ENCODE peak calls at places on chromosomes 12 and 14, in nine cellular contexts. One of them, this sample, is unnamed.
A peak's percentile ranks its signal among the peaks of the same experiment; 100 is the strongest.

GRCh38 chr12:11746024-11746771 is 96.7 kb downstream of the ETV6 start:
- DNase-seq in neural crest cell: no peak
- DNase-seq in cardiac muscle cell: peak; percentile 83
- DNase-seq in AG04450: no peak
- DNase-seq in adrenal gland: no peak
- DNase-seq in fibroblast of mammary gland: peak; percentile 40
- DNase-seq in AG04449: no peak
- DNase-seq in epithelial cell of esophagus: peak; percentile 98
- DNase-seq in mesothelial cell of epicardium: no peak
- DNase-seq in this sample: peak; percentile 65

GRCh38 chr12:21418403-21418802 is 19.1 kb upstream of the PYROXD1 start:
- DNase-seq in neural crest cell: no peak
- DNase-seq in cardiac muscle cell: no peak
- DNase-seq in AG04450: no peak
- DNase-seq in adrenal gland: no peak
- DNase-seq in fibroblast of mammary gland: no peak
- DNase-seq in AG04449: no peak
- DNase-seq in epithelial cell of esophagus: no peak
- DNase-seq in mesothelial cell of epicardium: no peak
- DNase-seq in this sample: no peak

GRCh38 chr14:96204151-96205058 is at the start of gene BDKRB2:
- DNase-seq in neural crest cell: peak; percentile 47
- DNase-seq in cardiac muscle cell: peak; percentile 82
- DNase-seq in AG04450: peak; percentile 78
- DNase-seq in adrenal gland: peak; percentile 79
- DNase-seq in fibroblast of mammary gland: peak; percentile 82
- DNase-seq in AG04449: peak; percentile 31
- DNase-seq in epithelial cell of esophagus: peak; percentile 87
- DNase-seq in mesothelial cell of epicardium: peak; percentile 46
- DNase-seq in this sample: peak; percentile 71

GRCh38 chr12:79274571-79275064 is 410.0 kb downstream of the SYT1 start:
- DNase-seq in neural crest cell: no peak
- DNase-seq in cardiac muscle cell: no peak
- DNase-seq in AG04450: no peak
- DNase-seq in adrenal gland: no peak
- DNase-seq in fibroblast of mammary gland: peak; percentile 28
- DNase-seq in AG04449: no peak
- DNase-seq in epithelial cell of esophagus: no peak
- DNase-seq in mesothelial cell of epicardium: no peak
- DNase-seq in this sample: no peak

GRCh38 chr12:39610626-39611025 is 9.0 kb downstream of the ABCD2 start:
- DNase-seq in neural crest cell: no peak
- DNase-seq in cardiac muscle cell: no peak
- DNase-seq in AG04450: no peak
- DNase-seq in adrenal gland: peak; percentile 25
- DNase-seq in fibroblast of mammary gland: no peak
- DNase-seq in AG04449: no peak
- DNase-seq in epithelial cell of esophagus: no peak
- DNase-seq in mesothelial cell of epicardium: no peak
- DNase-seq in this sample: no peak

GRCh38 chr14:33839193-33840076 is 111.4 kb downstream of the EGLN3 start:
- DNase-seq in neural crest cell: peak; percentile 53
- DNase-seq in cardiac muscle cell: peak; percentile 67
- DNase-seq in AG04450: no peak
- DNase-seq in adrenal gland: peak; percentile 45
- DNase-seq in fibroblast of mammary gland: peak; percentile 55
- DNase-seq in AG04449: no peak
- DNase-seq in epithelial cell of esophagus: peak; percentile 53
- DNase-seq in mesothelial cell of epicardium: no peak
- DNase-seq in this sample: peak; percentile 32

GRCh38 chr12:94074970-94075695 is 73.2 kb upstream of the PLXNC1 start:
- DNase-seq in neural crest cell: no peak
- DNase-seq in cardiac muscle cell: peak; percentile 97
- DNase-seq in AG04450: peak; percentile 71
- DNase-seq in adrenal gland: peak; percentile 85
- DNase-seq in fibroblast of mammary gland: peak; percentile 95
- DNase-seq in AG04449: peak; percentile 72
- DNase-seq in epithelial cell of esophagus: peak; percentile 88
- DNase-seq in mesothelial cell of epicardium: no peak
- DNase-seq in this sample: peak; percentile 86

GRCh38 chr12:52320784-52321400 is at the start of gene KRT83:
- DNase-seq in neural crest cell: no peak
- DNase-seq in cardiac muscle cell: no peak
- DNase-seq in AG04450: no peak
- DNase-seq in adrenal gland: no peak
- DNase-seq in fibroblast of mammary gland: no peak
- DNase-seq in AG04449: no peak
- DNase-seq in epithelial cell of esophagus: no peak
- DNase-seq in mesothelial cell of epicardium: peak; percentile 12
- DNase-seq in this sample: no peak

GRCh38 chr12:127230843-127231260 is 1036.1 kb upstream of the TMEM132C start:
- DNase-seq in neural crest cell: no peak
- DNase-seq in cardiac muscle cell: peak; percentile 65
- DNase-seq in AG04450: peak; percentile 83
- DNase-seq in adrenal gland: no peak
- DNase-seq in fibroblast of mammary gland: peak; percentile 100
- DNase-seq in AG04449: peak; percentile 94
- DNase-seq in epithelial cell of esophagus: peak; percentile 97
- DNase-seq in mesothelial cell of epicardium: no peak
- DNase-seq in this sample: peak; percentile 95

GRCh38 chr14:72332871-72333270 is 400.6 kb downstream of the RGS6 start:
- DNase-seq in neural crest cell: no peak
- DNase-seq in cardiac muscle cell: no peak
- DNase-seq in AG04450: no peak
- DNase-seq in adrenal gland: no peak
- DNase-seq in fibroblast of mammary gland: no peak
- DNase-seq in AG04449: no peak
- DNase-seq in epithelial cell of esophagus: no peak
- DNase-seq in mesothelial cell of epicardium: no peak
- DNase-seq in this sample: no peak

GRCh38 chr12:64010069-64010686 is 165.7 kb downstream of the SRGAP1 start:
- DNase-seq in neural crest cell: no peak
- DNase-seq in cardiac muscle cell: peak; percentile 35
- DNase-seq in AG04450: peak; percentile 65
- DNase-seq in adrenal gland: no peak
- DNase-seq in fibroblast of mammary gland: peak; percentile 75
- DNase-seq in AG04449: no peak
- DNase-seq in epithelial cell of esophagus: no peak
- DNase-seq in mesothelial cell of epicardium: no peak
- DNase-seq in this sample: peak; percentile 83

GRCh38 chr12:95277139-95277538 is 59.5 kb downstream of the VEZT start:
- DNase-seq in neural crest cell: no peak
- DNase-seq in cardiac muscle cell: peak; percentile 74
- DNase-seq in AG04450: peak; percentile 88
- DNase-seq in adrenal gland: peak; percentile 29
- DNase-seq in fibroblast of mammary gland: peak; percentile 80
- DNase-seq in AG04449: peak; percentile 56
- DNase-seq in epithelial cell of esophagus: peak; percentile 35
- DNase-seq in mesothelial cell of epicardium: no peak
- DNase-seq in this sample: peak; percentile 84

GRCh38 chr12:13839937-13840336 is 141.5 kb downstream of the GRIN2B start:
- DNase-seq in neural crest cell: no peak
- DNase-seq in cardiac muscle cell: no peak
- DNase-seq in AG04450: no peak
- DNase-seq in adrenal gland: no peak
- DNase-seq in fibroblast of mammary gland: no peak
- DNase-seq in AG04449: no peak
- DNase-seq in epithelial cell of esophagus: no peak
- DNase-seq in mesothelial cell of epicardium: no peak
- DNase-seq in this sample: no peak

GRCh38 chr14:34700622-34701130 is 13.7 kb downstream of the CFL2 start:
- DNase-seq in neural crest cell: no peak
- DNase-seq in cardiac muscle cell: no peak
- DNase-seq in AG04450: no peak
- DNase-seq in adrenal gland: no peak
- DNase-seq in fibroblast of mammary gland: no peak
- DNase-seq in AG04449: no peak
- DNase-seq in epithelial cell of esophagus: no peak
- DNase-seq in mesothelial cell of epicardium: no peak
- DNase-seq in this sample: no peak

GRCh38 chr14:89707086-89707485 is 247.4 kb downstream of the EFCAB11 start:
- DNase-seq in neural crest cell: no peak
- DNase-seq in cardiac muscle cell: no peak
- DNase-seq in AG04450: no peak
- DNase-seq in adrenal gland: no peak
- DNase-seq in fibroblast of mammary gland: no peak
- DNase-seq in AG04449: no peak
- DNase-seq in epithelial cell of esophagus: no peak
- DNase-seq in mesothelial cell of epicardium: no peak
- DNase-seq in this sample: no peak

GRCh38 chr12:54991161-54991991 is 6.8 kb upstream of the TESPA1 start:
- DNase-seq in neural crest cell: no peak
- DNase-seq in cardiac muscle cell: no peak
- DNase-seq in AG04450: no peak
- DNase-seq in adrenal gland: no peak
- DNase-seq in fibroblast of mammary gland: no peak
- DNase-seq in AG04449: no peak
- DNase-seq in epithelial cell of esophagus: no peak
- DNase-seq in mesothelial cell of epicardium: no peak
- DNase-seq in this sample: no peak

GRCh38 chr14:75519826-75520692 is 2.2 kb upstream of the BATF start:
- DNase-seq in neural crest cell: no peak
- DNase-seq in cardiac muscle cell: peak; percentile 18
- DNase-seq in AG04450: peak; percentile 4
- DNase-seq in adrenal gland: no peak
- DNase-seq in fibroblast of mammary gland: peak; percentile 67
- DNase-seq in AG04449: no peak
- DNase-seq in epithelial cell of esophagus: peak; percentile 17
- DNase-seq in mesothelial cell of epicardium: no peak
- DNase-seq in this sample: peak; percentile 37

GRCh38 chr12:47238665-47239064 is 158.9 kb upstream of the AMIGO2 start:
- DNase-seq in neural crest cell: no peak
- DNase-seq in cardiac muscle cell: peak; percentile 54
- DNase-seq in AG04450: no peak
- DNase-seq in adrenal gland: no peak
- DNase-seq in fibroblast of mammary gland: peak; percentile 45
- DNase-seq in AG04449: peak; percentile 28
- DNase-seq in epithelial cell of esophagus: no peak
- DNase-seq in mesothelial cell of epicardium: no peak
- DNase-seq in this sample: no peak

GRCh38 chr12:51253276-51253675 is 14.7 kb downstream of the DAZAP2 start:
- DNase-seq in neural crest cell: no peak
- DNase-seq in cardiac muscle cell: no peak
- DNase-seq in AG04450: no peak
- DNase-seq in adrenal gland: peak; percentile 1
- DNase-seq in fibroblast of mammary gland: no peak
- DNase-seq in AG04449: no peak
- DNase-seq in epithelial cell of esophagus: no peak
- DNase-seq in mesothelial cell of epicardium: no peak
- DNase-seq in this sample: no peak

GRCh38 chr12:16599081-16599480 is 6.9 kb downstream of the LMO3 start:
- DNase-seq in neural crest cell: no peak
- DNase-seq in cardiac muscle cell: no peak
- DNase-seq in AG04450: no peak
- DNase-seq in adrenal gland: no peak
- DNase-seq in fibroblast of mammary gland: no peak
- DNase-seq in AG04449: no peak
- DNase-seq in epithelial cell of esophagus: no peak
- DNase-seq in mesothelial cell of epicardium: no peak
- DNase-seq in this sample: no peak

GRCh38 chr12:49219417-49220026 is 30.6 kb upstream of the TUBA1A start:
- DNase-seq in neural crest cell: no peak
- DNase-seq in cardiac muscle cell: no peak
- DNase-seq in AG04450: no peak
- DNase-seq in adrenal gland: no peak
- DNase-seq in fibroblast of mammary gland: no peak
- DNase-seq in AG04449: no peak
- DNase-seq in epithelial cell of esophagus: no peak
- DNase-seq in mesothelial cell of epicardium: no peak
- DNase-seq in this sample: no peak

GRCh38 chr14:77040309-77040994 is 11.9 kb upstream of the IRF2BPL start:
- DNase-seq in neural crest cell: peak; percentile 67
- DNase-seq in cardiac muscle cell: peak; percentile 100
- DNase-seq in AG04450: peak; percentile 97
- DNase-seq in adrenal gland: peak; percentile 100
- DNase-seq in fibroblast of mammary gland: peak; percentile 98
- DNase-seq in AG04449: peak; percentile 90
- DNase-seq in epithelial cell of esophagus: peak; percentile 90
- DNase-seq in mesothelial cell of epicardium: peak; percentile 99
- DNase-seq in this sample: peak; percentile 99

GRCh38 chr12:114682920-114683708 is 861 bp downstream of the TBX3 start:
- DNase-seq in neural crest cell: no peak
- DNase-seq in cardiac muscle cell: no peak
- DNase-seq in AG04450: no peak
- DNase-seq in adrenal gland: peak; percentile 55
- DNase-seq in fibroblast of mammary gland: no peak
- DNase-seq in AG04449: no peak
- DNase-seq in epithelial cell of esophagus: peak; percentile 58
- DNase-seq in mesothelial cell of epicardium: no peak
- DNase-seq in this sample: no peak
- TF ChIP-seq CTCF in neural crest cell: no peak
- TF ChIP-seq CTCF in cardiac muscle cell: no peak
- TF ChIP-seq CTCF in AG04450: no peak
- TF ChIP-seq CTCF in adrenal gland: no peak
- TF ChIP-seq CTCF in fibroblast of mammary gland: no peak
- TF ChIP-seq CTCF in AG04449: peak; percentile 19
- TF ChIP-seq CTCF in epithelial cell of esophagus: no peak
- TF ChIP-seq CTCF in mesothelial cell of epicardium: no peak
- TF ChIP-seq CTCF in this sample: no peak

GRCh38 chr14:61280526-61281185 is 482 bp downstream of the TMEM30B start:
- DNase-seq in neural crest cell: peak; percentile 39
- DNase-seq in cardiac muscle cell: peak; percentile 50
- DNase-seq in AG04450: no peak
- DNase-seq in adrenal gland: peak; percentile 64
- DNase-seq in fibroblast of mammary gland: no peak
- DNase-seq in AG04449: no peak
- DNase-seq in epithelial cell of esophagus: peak; percentile 82
- DNase-seq in mesothelial cell of epicardium: peak; percentile 56
- DNase-seq in this sample: no peak
- TF ChIP-seq CTCF in neural crest cell: peak; percentile 66
- TF ChIP-seq CTCF in cardiac muscle cell: peak; percentile 40
- TF ChIP-seq CTCF in AG04450: peak; percentile 42
- TF ChIP-seq CTCF in adrenal gland: peak; percentile 39
- TF ChIP-seq CTCF in fibroblast of mammary gland: no peak
- TF ChIP-seq CTCF in AG04449: peak; percentile 45
- TF ChIP-seq CTCF in epithelial cell of esophagus: no peak
- TF ChIP-seq CTCF in mesothelial cell of epicardium: peak; percentile 52
- TF ChIP-seq CTCF in this sample: no peak

GRCh38 chr12:67394600-67394999 is 125.4 kb downstream of the CAND1 start:
- DNase-seq in neural crest cell: no peak
- DNase-seq in cardiac muscle cell: peak; percentile 68
- DNase-seq in AG04450: peak; percentile 18
- DNase-seq in adrenal gland: peak; percentile 78
- DNase-seq in fibroblast of mammary gland: peak; percentile 72
- DNase-seq in AG04449: no peak
- DNase-seq in epithelial cell of esophagus: peak; percentile 90
- DNase-seq in mesothelial cell of epicardium: no peak
- DNase-seq in this sample: no peak
- TF ChIP-seq CTCF in neural crest cell: no peak
- TF ChIP-seq CTCF in cardiac muscle cell: peak; percentile 28
- TF ChIP-seq CTCF in AG04450: peak; percentile 39
- TF ChIP-seq CTCF in adrenal gland: peak; percentile 28
- TF ChIP-seq CTCF in fibroblast of mammary gland: peak; percentile 34
- TF ChIP-seq CTCF in AG04449: no peak
- TF ChIP-seq CTCF in epithelial cell of esophagus: peak; percentile 53
- TF ChIP-seq CTCF in mesothelial cell of epicardium: no peak
- TF ChIP-seq CTCF in this sample: no peak

DNA sequence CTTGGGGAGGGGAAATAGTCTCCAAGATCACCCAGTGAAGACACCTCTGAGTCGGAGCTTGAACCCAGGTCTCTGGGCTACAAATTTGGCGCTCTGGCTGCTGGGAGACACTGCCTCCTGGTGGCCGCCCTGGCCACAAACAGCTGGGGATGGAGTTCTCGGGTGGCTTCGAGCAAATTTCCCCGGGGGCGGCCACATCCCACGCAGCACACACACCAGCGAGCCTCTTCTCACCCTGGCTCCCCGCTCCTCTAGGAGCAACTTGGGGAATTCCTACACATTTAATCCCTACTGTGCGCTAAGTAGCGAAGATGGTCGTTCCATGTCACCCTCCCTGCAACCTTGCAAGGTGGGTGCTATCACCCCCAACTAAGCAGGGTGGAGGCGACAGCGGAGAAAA is 66.2 kb upstream of the BEGAIN start:
- DNase-seq in neural crest cell: no peak
- DNase-seq in cardiac muscle cell: no peak
- DNase-seq in AG04450: no peak
- DNase-seq in adrenal gland: no peak
- DNase-seq in fibroblast of mammary gland: no peak
- DNase-seq in AG04449: no peak
- DNase-seq in epithelial cell of esophagus: no peak
- DNase-seq in mesothelial cell of epicardium: no peak
- DNase-seq in this sample: no peak
- TF ChIP-seq CTCF in neural crest cell: peak; percentile 63
- TF ChIP-seq CTCF in cardiac muscle cell: peak; percentile 45
- TF ChIP-seq CTCF in AG04450: peak; percentile 35
- TF ChIP-seq CTCF in adrenal gland: no peak
- TF ChIP-seq CTCF in fibroblast of mammary gland: peak; percentile 47
- TF ChIP-seq CTCF in AG04449: peak; percentile 45
- TF ChIP-seq CTCF in epithelial cell of esophagus: peak; percentile 25
- TF ChIP-seq CTCF in mesothelial cell of epicardium: peak; percentile 57
- TF ChIP-seq CTCF in this sample: peak; percentile 79